ENCODE peak calls at places on chromosome 4, in four cellular contexts. One of them, this sample, is unnamed.

GRCh38 chr4:90393215-90393614 is 266.0 kb downstream of the CCSER1 start:
- DNase-seq in activated naive CD8-positive, alpha-beta T cell treated with anti-CD3 and anti-CD28 coated beads, Interleukin-2, amount 50 U/mL, for 16 hours: no peak
- DNase-seq in stimulated activated CD4-positive, alpha-beta T cell treated with anti-CD3 and anti-CD28 coated beads, Interleukin-15, amount 100 ng/mL, for 1 hour: no peak
- DNase-seq in HS-5: no peak
- DNase-seq in this sample: no peak

GRCh38 chr4:178415925-178416324 is 973.7 kb upstream of the AGA start:
- DNase-seq in activated naive CD8-positive, alpha-beta T cell treated with anti-CD3 and anti-CD28 coated beads, Interleukin-2, amount 50 U/mL, for 16 hours: no peak
- DNase-seq in stimulated activated CD4-positive, alpha-beta T cell treated with anti-CD3 and anti-CD28 coated beads, Interleukin-15, amount 100 ng/mL, for 1 hour: no peak
- DNase-seq in HS-5: no peak
- DNase-seq in this sample: no peak

GRCh38 chr4:78244691-78245485 is 187.8 kb downstream of the FRAS1 start:
- DNase-seq in activated naive CD8-positive, alpha-beta T cell treated with anti-CD3 and anti-CD28 coated beads, Interleukin-2, amount 50 U/mL, for 16 hours: no peak
- DNase-seq in stimulated activated CD4-positive, alpha-beta T cell treated with anti-CD3 and anti-CD28 coated beads, Interleukin-15, amount 100 ng/mL, for 1 hour: no peak
- DNase-seq in HS-5: no peak
- DNase-seq in this sample: no peak

GRCh38 chr4:102823897-102824296 is 3.5 kb downstream of the UBE2D3 start:
- DNase-seq in activated naive CD8-positive, alpha-beta T cell treated with anti-CD3 and anti-CD28 coated beads, Interleukin-2, amount 50 U/mL, for 16 hours: no peak
- DNase-seq in stimulated activated CD4-positive, alpha-beta T cell treated with anti-CD3 and anti-CD28 coated beads, Interleukin-15, amount 100 ng/mL, for 1 hour: no peak
- DNase-seq in HS-5: no peak
- DNase-seq in this sample: no peak

GRCh38 chr4:125650557-125650956 is 335.8 kb downstream of the FAT4 start:
- DNase-seq in activated naive CD8-positive, alpha-beta T cell treated with anti-CD3 and anti-CD28 coated beads, Interleukin-2, amount 50 U/mL, for 16 hours: no peak
- DNase-seq in stimulated activated CD4-positive, alpha-beta T cell treated with anti-CD3 and anti-CD28 coated beads, Interleukin-15, amount 100 ng/mL, for 1 hour: no peak
- DNase-seq in HS-5: no peak
- DNase-seq in this sample: no peak

GRCh38 chr4:16530688-16531635 is 304.7 kb upstream of the TAPT1 start:
- DNase-seq in activated naive CD8-positive, alpha-beta T cell treated with anti-CD3 and anti-CD28 coated beads, Interleukin-2, amount 50 U/mL, for 16 hours: no peak
- DNase-seq in stimulated activated CD4-positive, alpha-beta T cell treated with anti-CD3 and anti-CD28 coated beads, Interleukin-15, amount 100 ng/mL, for 1 hour: no peak
- DNase-seq in HS-5: no peak
- DNase-seq in this sample: no peak

GRCh38 chr4:60683357-60683756 is 516.8 kb upstream of the ADGRL3 start:
- DNase-seq in activated naive CD8-positive, alpha-beta T cell treated with anti-CD3 and anti-CD28 coated beads, Interleukin-2, amount 50 U/mL, for 16 hours: no peak
- DNase-seq in stimulated activated CD4-positive, alpha-beta T cell treated with anti-CD3 and anti-CD28 coated beads, Interleukin-15, amount 100 ng/mL, for 1 hour: no peak
- DNase-seq in HS-5: peak; percentile 67
- DNase-seq in this sample: no peak

GRCh38 chr4:52721968-52722814 is 29.0 kb downstream of the ERVMER34-1 start:
- DNase-seq in activated naive CD8-positive, alpha-beta T cell treated with anti-CD3 and anti-CD28 coated beads, Interleukin-2, amount 50 U/mL, for 16 hours: peak; percentile 83
- DNase-seq in stimulated activated CD4-positive, alpha-beta T cell treated with anti-CD3 and anti-CD28 coated beads, Interleukin-15, amount 100 ng/mL, for 1 hour: peak; percentile 76
- DNase-seq in HS-5: peak; percentile 76
- DNase-seq in this sample: peak; percentile 96

GRCh38 chr4:184056877-184057276 is 151.8 kb downstream of the STOX2 start:
- DNase-seq in activated naive CD8-positive, alpha-beta T cell treated with anti-CD3 and anti-CD28 coated beads, Interleukin-2, amount 50 U/mL, for 16 hours: no peak
- DNase-seq in stimulated activated CD4-positive, alpha-beta T cell treated with anti-CD3 and anti-CD28 coated beads, Interleukin-15, amount 100 ng/mL, for 1 hour: no peak
- DNase-seq in HS-5: no peak
- DNase-seq in this sample: no peak

GRCh38 chr4:119204898-119205297 is 7.6 kb upstream of the USP53 start:
- DNase-seq in activated naive CD8-positive, alpha-beta T cell treated with anti-CD3 and anti-CD28 coated beads, Interleukin-2, amount 50 U/mL, for 16 hours: no peak
- DNase-seq in stimulated activated CD4-positive, alpha-beta T cell treated with anti-CD3 and anti-CD28 coated beads, Interleukin-15, amount 100 ng/mL, for 1 hour: no peak
- DNase-seq in HS-5: no peak
- DNase-seq in this sample: no peak

GRCh38 chr4:36343501-36343900 is 62.1 kb downstream of the DTHD1 start:
- DNase-seq in activated naive CD8-positive, alpha-beta T cell treated with anti-CD3 and anti-CD28 coated beads, Interleukin-2, amount 50 U/mL, for 16 hours: no peak
- DNase-seq in stimulated activated CD4-positive, alpha-beta T cell treated with anti-CD3 and anti-CD28 coated beads, Interleukin-15, amount 100 ng/mL, for 1 hour: no peak
- DNase-seq in HS-5: no peak
- DNase-seq in this sample: no peak

GRCh38 chr4:1683371-1683902 is 676 bp downstream of the FAM53A start:
- DNase-seq in activated naive CD8-positive, alpha-beta T cell treated with anti-CD3 and anti-CD28 coated beads, Interleukin-2, amount 50 U/mL, for 16 hours: no peak
- DNase-seq in stimulated activated CD4-positive, alpha-beta T cell treated with anti-CD3 and anti-CD28 coated beads, Interleukin-15, amount 100 ng/mL, for 1 hour: no peak
- DNase-seq in HS-5: peak; percentile 64
- DNase-seq in this sample: peak; percentile 43

GRCh38 chr4:139014391-139015268 is 951 bp upstream of the NOCT start:
- DNase-seq in activated naive CD8-positive, alpha-beta T cell treated with anti-CD3 and anti-CD28 coated beads, Interleukin-2, amount 50 U/mL, for 16 hours: no peak
- DNase-seq in stimulated activated CD4-positive, alpha-beta T cell treated with anti-CD3 and anti-CD28 coated beads, Interleukin-15, amount 100 ng/mL, for 1 hour: no peak
- DNase-seq in HS-5: peak; percentile 92
- DNase-seq in this sample: peak; percentile 60

GRCh38 chr4:154332681-154333421 is 158.7 kb downstream of the DCHS2 start:
- DNase-seq in activated naive CD8-positive, alpha-beta T cell treated with anti-CD3 and anti-CD28 coated beads, Interleukin-2, amount 50 U/mL, for 16 hours: peak; percentile 6
- DNase-seq in stimulated activated CD4-positive, alpha-beta T cell treated with anti-CD3 and anti-CD28 coated beads, Interleukin-15, amount 100 ng/mL, for 1 hour: no peak
- DNase-seq in HS-5: no peak
- DNase-seq in this sample: no peak

GRCh38 chr4:174214102-174214878 is 69.2 kb downstream of the FBXO8 start:
- DNase-seq in activated naive CD8-positive, alpha-beta T cell treated with anti-CD3 and anti-CD28 coated beads, Interleukin-2, amount 50 U/mL, for 16 hours: no peak
- DNase-seq in stimulated activated CD4-positive, alpha-beta T cell treated with anti-CD3 and anti-CD28 coated beads, Interleukin-15, amount 100 ng/mL, for 1 hour: no peak
- DNase-seq in HS-5: no peak
- DNase-seq in this sample: no peak

GRCh38 chr4:185033950-185034349 is 15.7 kb downstream of the HELT start:
- DNase-seq in activated naive CD8-positive, alpha-beta T cell treated with anti-CD3 and anti-CD28 coated beads, Interleukin-2, amount 50 U/mL, for 16 hours: no peak
- DNase-seq in stimulated activated CD4-positive, alpha-beta T cell treated with anti-CD3 and anti-CD28 coated beads, Interleukin-15, amount 100 ng/mL, for 1 hour: no peak
- DNase-seq in HS-5: no peak
- DNase-seq in this sample: no peak

This sample was measured in smooth muscle cell of the brain vasculature.